ENCODE peak calls at places on chromosome 21, in seven cellular contexts. S is Peyer's patch; X is OCI-LY7; J is CD8-positive, alpha-beta memory T cell; N is lower lobe of right lung; M is mesendoderm; F is hepatocyte. Z is an unnamed sample.

GRCh38 chr21:38950388-38951094 is 144.8 kb downstream of the ETS2 start:
- DNase-seq in X (no peak), J (no peak), S (peak; percentile 46), F (peak; percentile 77), M (no peak), N (no peak), Z (no peak)

GRCh38 chr21:42578761-42579415 is 65.2 kb downstream of the SLC37A1 start:
- DNase-seq in F (no peak), N (peak; percentile 50), S (peak; percentile 22), X (no peak), J (no peak), M (no peak), Z (no peak)

GRCh38 chr21:43835061-43835460 is 30.0 kb upstream of the AGPAT3 start:
- DNase-seq in J (no peak), M (no peak), F (no peak), N (no peak), S (no peak), X (no peak), Z (no peak)

GRCh38 chr21:15250384-15250783 is 185.6 kb upstream of the NRIP1 start:
- DNase-seq in N (no peak), J (no peak), X (no peak), M (no peak), F (no peak), S (no peak), Z (no peak)

GRCh38 chr21:42220138-42220701 is 1.3 kb downstream of the ABCG1 start:
- DNase-seq in F (peak; percentile 92), J (peak; percentile 70), X (peak; percentile 89), M (peak; percentile 86), N (peak; percentile 72), S (peak; percentile 71), Z (peak; percentile 72)

GRCh38 chr21:24118738-24119470 is 1488.4 kb downstream of the MRPL39 start:
- DNase-seq in N (no peak), F (no peak), M (peak; percentile 2), S (no peak), X (no peak), J (no peak), Z (no peak)

GRCh38 chr21:15191342-15191741 is 126.5 kb upstream of the NRIP1 start:
- DNase-seq in J (no peak), X (no peak), M (no peak), S (no peak), N (no peak), F (no peak), Z (no peak)

GRCh38 chr21:34186119-34186719 is 112.8 kb downstream of the MRPS6 start:
- DNase-seq in X (no peak), J (no peak), F (peak; percentile 68), M (no peak), N (no peak), S (peak; percentile 77), Z (no peak)

GRCh38 chr21:44527983-44528633 is 11.9 kb downstream of the KRTAP10-1 start:
- DNase-seq in S (peak; percentile 29), N (peak; percentile 34), J (no peak), M (no peak), X (no peak), F (no peak), Z (no peak)

GRCh38 chr21:43967981-43968380 is 44.1 kb upstream of the TRAPPC10 start:
- DNase-seq in J (no peak), X (no peak), F (no peak), N (no peak), M (no peak), S (no peak), Z (no peak)

GRCh38 chr21:36654341-36654740 is 44.6 kb upstream of the SIM2 start:
- DNase-seq in X (no peak), J (no peak), S (no peak), N (no peak), F (no peak), M (no peak), Z (no peak)

GRCh38 chr21:34510148-34511142 is 1.6 kb downstream of the KCNE1 start:
- DNase-seq in N (peak; percentile 88), F (peak; percentile 87), S (peak; percentile 89), J (no peak), M (peak; percentile 88), X (peak; percentile 45), Z (peak; percentile 49)

GRCh38 chr21:28334407-28334806 is 658.3 kb downstream of the LTN1 start:
- DNase-seq in M (no peak), X (peak; percentile 82), F (no peak), S (no peak), J (no peak), N (no peak), Z (peak; percentile 6)

GRCh38 chr21:41957991-41958766 is 4.4 kb upstream of the C2CD2 start:
- DNase-seq in X (no peak), J (no peak), F (peak; percentile 63), M (peak; percentile 75), N (no peak), S (peak; percentile 51), Z (no peak)

GRCh38 chr21:43900078-43900385 is 35.0 kb downstream of the AGPAT3 start:
- DNase-seq in M (no peak), F (no peak), J (no peak), N (no peak), X (no peak), S (no peak), Z (no peak)

DNA sequence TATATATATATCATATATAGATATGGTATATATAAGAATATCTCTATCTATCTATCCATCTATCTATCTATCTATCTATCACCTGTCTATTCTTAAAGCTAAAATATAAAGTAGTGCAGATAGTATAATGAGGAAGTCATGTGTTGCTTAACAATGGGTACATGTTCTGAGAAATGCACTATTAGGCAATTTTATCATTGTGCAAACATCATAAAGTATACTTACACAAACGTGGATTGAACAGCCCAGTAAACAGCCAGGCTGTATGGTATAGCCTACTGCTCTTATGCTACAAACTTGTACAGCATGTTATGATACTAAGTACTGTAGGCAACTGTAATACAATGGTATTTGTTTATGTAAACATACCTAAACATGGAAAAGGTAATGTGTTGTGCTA is 621.0 kb upstream of the NCAM2 start:
- DNase-seq in M (no peak), X (no peak), N (no peak), J (no peak), F (peak; percentile 6), S (no peak), Z (no peak)
- H3K36me3 ChIP-seq in M (no peaks in the 10 kb centered on the region), X (no peaks in the 10 kb centered on the region), N (no peaks in the 10 kb centered on the region), J (no peaks in the 10 kb centered on the region), F (no peaks in the 10 kb centered on the region), S (no peaks in the 10 kb centered on the region), Z (no peaks in the 10 kb centered on the region)

GRCh38 chr21:46239817-46240325 is 11.3 kb upstream of the LSS start:
- DNase-seq in M (no peak), X (no peak), F (no peak), N (no peak), J (no peak), S (no peak), Z (no peak)

GRCh38 chr21:46234436-46234950 is 5.9 kb upstream of the LSS start:
- DNase-seq in M (no peak), F (no peak), X (no peak), S (no peak), N (no peak), J (no peak), Z (no peak)

GRCh38 chr21:46243325-46243724 is 14.8 kb upstream of the LSS start:
- DNase-seq in J (no peak), M (no peak), S (no peak), F (no peak), N (no peak), X (no peak), Z (no peak)

DNA sequence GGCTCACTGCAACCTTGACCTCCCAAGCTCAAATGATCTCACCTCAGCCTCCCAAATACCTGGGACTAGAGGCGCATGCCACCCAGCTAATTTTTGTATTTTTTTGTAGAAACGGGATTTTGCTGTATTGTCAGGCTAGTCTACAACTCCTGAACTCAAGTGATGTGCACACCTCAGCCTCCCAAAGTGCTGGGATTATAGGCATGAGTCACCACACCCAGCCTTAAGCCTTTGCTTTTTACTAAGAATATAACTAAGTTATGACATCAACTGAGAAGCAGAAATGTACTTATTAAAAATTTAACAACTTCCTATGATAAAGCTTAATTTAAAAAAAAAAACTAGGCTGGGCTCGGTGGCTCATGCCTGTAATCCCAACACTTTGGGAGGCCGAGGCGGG is 8.9 kb upstream of the LSS start:
- DNase-seq in X (no peak), J (no peak), S (no peak), F (no peak), M (no peak), N (no peak), Z (no peak)
- H3K36me3 ChIP-seq in X (peaks cover 83% of the 10 kb centered on the region), J (peaks cover 63% of the 10 kb centered on the region), S (no peaks in the 10 kb centered on the region), F (peaks cover 3% of the 10 kb centered on the region), M (peaks cover 17% of the 10 kb centered on the region), N (peaks cover 100% of the 10 kb centered on the region), Z (peaks cover 27% of the 10 kb centered on the region)

GRCh38 chr21:46374761-46375389 is 50.9 kb downstream of the PCNT start:
- DNase-seq in X (no peak), F (no peak), M (no peak), J (no peak), S (no peak), N (no peak), Z (no peak)

GRCh38 chr21:46377789-46378188 is 53.8 kb downstream of the PCNT start:
- DNase-seq in S (no peak), F (no peak), M (no peak), X (no peak), N (no peak), J (no peak), Z (no peak)

GRCh38 chr21:46375560-46376230 is 51.7 kb downstream of the PCNT start:
- DNase-seq in J (no peak), M (no peak), X (no peak), S (no peak), N (no peak), F (no peak), Z (no peak)

GRCh38 chr21:46376231-46376628 is 52.3 kb downstream of the PCNT start:
- DNase-seq in N (no peak), M (no peak), F (no peak), S (no peak), J (no peak), X (no peak), Z (no peak)

DNA sequence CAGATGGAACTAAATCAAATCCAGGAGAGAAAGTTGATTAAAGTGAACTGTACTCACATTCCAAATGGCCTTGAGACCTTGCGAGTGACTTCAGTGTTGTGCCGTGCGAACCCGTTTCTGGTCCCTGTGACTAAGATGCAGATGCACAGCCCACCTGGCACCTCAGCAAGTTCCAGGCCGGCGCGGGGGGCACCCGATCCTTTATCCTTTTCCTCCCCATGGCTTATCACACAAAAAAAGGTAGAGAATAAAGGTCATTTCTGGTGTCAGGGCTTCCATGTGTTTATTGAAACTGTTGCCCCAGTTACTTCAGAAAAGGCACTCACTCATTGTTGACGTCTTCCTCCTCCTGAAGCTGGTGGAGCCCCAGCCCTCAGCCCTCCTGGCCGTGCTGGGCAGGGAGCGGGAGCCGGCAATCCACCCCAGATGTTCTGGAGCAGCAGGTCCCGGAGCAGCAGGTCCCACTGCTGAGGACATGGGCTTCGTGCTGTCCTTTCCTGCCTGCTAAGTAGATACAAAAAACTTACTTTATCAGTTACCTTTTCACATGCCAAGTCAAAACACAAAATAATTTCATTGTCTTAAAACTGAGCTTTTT is 53.0 kb downstream of the PCNT start:
- DNase-seq in N (no peak), X (no peak), F (no peak), J (no peak), M (no peak), S (no peak), Z (no peak)
- H3K36me3 ChIP-seq in N (peaks cover 14% of the 10 kb centered on the region), X (peaks cover 84% of the 10 kb centered on the region), F (no peaks in the 10 kb centered on the region), J (peaks cover 5% of the 10 kb centered on the region), M (peaks cover 5% of the 10 kb centered on the region), S (no peaks in the 10 kb centered on the region), Z (peaks cover 6% of the 10 kb centered on the region)

DNA sequence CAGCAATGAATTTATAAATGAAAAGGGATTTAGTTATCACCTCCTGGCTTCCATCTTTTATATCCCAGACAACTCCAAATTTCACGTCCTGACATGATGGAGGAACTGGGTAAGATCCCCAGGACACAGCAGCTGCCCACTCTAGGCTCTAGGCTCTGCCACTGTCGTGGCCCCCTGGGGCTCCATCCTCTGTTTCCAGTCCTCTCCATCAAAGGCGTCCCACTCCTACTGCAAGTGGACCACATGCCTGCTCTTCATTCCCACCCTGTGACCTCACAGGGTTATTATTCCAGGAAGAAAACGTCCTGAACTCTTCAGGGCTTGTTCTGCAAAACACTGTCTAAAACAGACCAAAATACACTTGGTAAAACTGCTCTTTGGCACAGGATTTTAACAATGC is 11.9 kb downstream of the URB1 start:
- DNase-seq in X (no peak), N (no peak), F (no peak), S (no peak), M (no peak), J (no peak), Z (no peak)
- H3K36me3 ChIP-seq in X (peaks cover 96% of the 10 kb centered on the region), N (peaks cover 68% of the 10 kb centered on the region), F (no peaks in the 10 kb centered on the region), S (no peaks in the 10 kb centered on the region), M (peaks cover 11% of the 10 kb centered on the region), J (peaks cover 37% of the 10 kb centered on the region), Z (peaks cover 27% of the 10 kb centered on the region)